ENCODE peak calls at places on chromosomes 5 and 9, in four cellular contexts. U, O, Y and M are unnamed samples.

GRCh38 chr5:96214442-96215197 is 218.4 kb downstream of the PCSK1 start:
- DNase-seq in Y (no peak), U (no peak), O (peak), M (no peak)

GRCh38 chr9:90180374-90180773 is 462.2 kb downstream of the DIRAS2 start:
- DNase-seq in U (no peak), Y (no peak), O (no peak), M (no peak)

GRCh38 chr9:1460143-1460769 is 410.1 kb downstream of the DMRT2 start:
- DNase-seq in U (peak), Y (peak), O (peak), M (peak)

GRCh38 chr9:38176256-38176655 is 107.2 kb upstream of the SHB start:
- DNase-seq in U (no peak), Y (no peak), O (no peak), M (no peak)

GRCh38 chr9:114314881-114315722 is 7.8 kb upstream of the ORM1 start:
- DNase-seq in O (no peak), U (no peak), Y (no peak), M (peak)

GRCh38 chr9:4508907-4509589 is 18.8 kb downstream of the SLC1A1 start:
- DNase-seq in Y (no peak), U (no peak), O (no peak), M (no peak)

GRCh38 chr9:118422513-118422912 is 718.3 kb downstream of the TLR4 start:
- DNase-seq in U (no peak), O (no peak), Y (no peak), M (no peak)

GRCh38 chr9:95049761-95050160 is 267.7 kb downstream of the FANCC start:
- DNase-seq in U (no peak), Y (no peak), O (no peak), M (no peak)

GRCh38 chr5:14727428-14727865 is 62.9 kb downstream of the OTULIN start:
- DNase-seq in U (peak), O (peak), Y (no peak), M (peak)

GRCh38 chr5:6340100-6340499 is 38.2 kb downstream of the MED10 start:
- DNase-seq in O (no peak), Y (no peak), U (no peak), M (no peak)

GRCh38 chr9:75448281-75448680 is 360.0 kb downstream of the OSTF1 start:
- DNase-seq in O (no peak), Y (no peak), U (no peak), M (no peak)

GRCh38 chr5:179880848-179881590 is 22.4 kb upstream of the MRNIP start:
- DNase-seq in Y (no peak), U (no peak), O (no peak), M (no peak)

GRCh38 chr9:15308511-15308910 is 1.5 kb upstream of the TTC39B start:
- DNase-seq in O (no peak), Y (no peak), U (no peak), M (no peak)

GRCh38 chr9:3004572-3004971 is 160.7 kb upstream of the PUM3 start:
- DNase-seq in O (no peak), U (no peak), Y (no peak), M (no peak)

GRCh38 chr9:137176302-137177182 is 4.7 kb upstream of the TMEM210 start:
- DNase-seq in Y (no peak), U (peak), O (peak), M (peak)

GRCh38 chr9:77019010-77019809 is at the start of gene FOXB2:
- DNase-seq in O (no peak), Y (no peak), U (no peak), M (peak)

GRCh38 chr5:123094227-123094918 is 5.3 kb downstream of the PRDM6 start:
- DNase-seq in O (no peak), Y (no peak), U (no peak), M (no peak)

GRCh38 chr5:143011621-143012020 is 241.4 kb downstream of the ARHGAP26 start:
- DNase-seq in U (no peak), O (peak), Y (no peak), M (no peak)

GRCh38 chr5:168152660-168153059 is 138.8 kb upstream of the WWC1 start:
- DNase-seq in U (no peak), Y (no peak), O (no peak), M (no peak)

GRCh38 chr5:149423287-149424268 is 44.5 kb upstream of the IL17B start:
- DNase-seq in U (no peak), O (peak), Y (no peak), M (no peak)

GRCh38 chr5:10337107-10337506 is 16.4 kb upstream of the MARCHF6 start:
- DNase-seq in U (no peak), Y (no peak), O (no peak), M (no peak)

GRCh38 chr5:158119852-158120708 is 261.1 kb upstream of the CLINT1 start:
- DNase-seq in U (no peak), Y (no peak), O (no peak), M (no peak)

GRCh38 chr5:43602456-43602817 is 543 bp upstream of the NNT start:
- DNase-seq in U (peak), O (peak), Y (no peak), M (peak)

GRCh38 chr5:148776261-148776660 is 50.1 kb upstream of the ADRB2 start:
- DNase-seq in U (no peak), Y (no peak), O (no peak), M (no peak)

GRCh38 chr5:157917909-157918809 is 59.2 kb upstream of the CLINT1 start:
- DNase-seq in U (peak), Y (no peak), O (peak), M (peak)

GRCh38 chr9:130634191-130634768 is 30.1 kb upstream of the PRDM12 start:
- DNase-seq in O (no peak), U (no peak), Y (no peak), M (no peak)

GRCh38 chr9:121577201-121577600 is 74.2 kb upstream of the DAB2IP start:
- DNase-seq in Y (no peak), O (no peak), U (no peak), M (no peak)

GRCh38 chr5:113162770-113163169 is 186.2 kb downstream of the DCP2 start:
- DNase-seq in O (no peak), Y (no peak), U (no peak), M (no peak)

GRCh38 chr5:52830700-52831099 is 43.0 kb downstream of the ITGA1 start:
- DNase-seq in U (no peak), Y (no peak), O (no peak), M (no peak)

GRCh38 chr9:101121836-101122399 is 93.4 kb downstream of the PLPPR1 start:
- DNase-seq in U (no peak), Y (no peak), O (no peak), M (no peak)
- TF ChIP-seq FOXK2 in U (no peak), Y (no peak), O (no peak), M (no peak)

GRCh38 chr5:78647838-78648358 is 674 bp downstream of the LHFPL2 start:
- DNase-seq in U (no peak), Y (no peak), O (no peak), M (peak)
- TF ChIP-seq TARDBP in U (no peak), Y (no peak), O (no peak), M (no peak)

GRCh38 chr9:129290606-129291005 is 112.5 kb upstream of the IER5L start:
- DNase-seq in O (no peak), U (no peak), Y (no peak), M (no peak)
- TF ChIP-seq SP1 in O (no peak), U (no peak), Y (no peak), M (no peak)

GRCh38 chr5:125134216-125135081 is 388.0 kb upstream of the ZNF608 start:
- DNase-seq in U (no peak), O (no peak), Y (no peak), M (no peak)
- TF ChIP-seq FOXK2 in U (no peak), O (no peak), Y (no peak), M (no peak)

GRCh38 chr5:177600458-177601018 is 606 bp downstream of the B4GALT7 start:
- DNase-seq in Y (no peak), O (no peak), U (no peak), M (no peak)
- TF ChIP-seq TARDBP in Y (no peak), O (no peak), U (no peak), M (no peak)

DNA sequence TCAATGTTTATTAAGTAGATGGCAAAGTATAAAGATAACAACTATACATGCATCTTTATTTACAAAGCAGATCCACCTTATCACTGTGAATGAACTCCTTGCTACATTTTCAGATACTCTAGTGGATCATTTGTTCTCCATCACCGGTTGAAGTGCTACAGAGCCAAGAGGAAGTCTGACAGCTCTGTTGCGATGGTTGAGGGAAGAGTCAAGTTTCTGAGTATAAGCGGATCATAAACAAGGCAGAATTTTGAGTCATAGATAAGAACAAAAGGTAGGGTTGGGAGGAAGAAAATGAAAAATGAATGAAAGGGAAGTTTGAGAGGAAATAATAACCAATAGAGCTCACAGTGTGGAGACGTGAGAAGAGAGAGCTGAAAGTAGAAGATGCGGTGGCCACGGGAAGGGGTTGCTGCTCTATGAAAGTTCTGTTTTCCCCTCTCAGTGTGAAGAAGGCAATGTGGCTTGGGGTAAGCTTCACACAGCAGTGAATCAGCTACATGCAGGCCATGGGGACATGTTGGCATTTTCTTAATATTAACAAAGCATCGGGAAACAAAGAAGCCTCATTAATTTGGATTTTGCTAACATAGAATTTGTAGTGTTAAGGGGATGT is 30.8 kb upstream of the KCNN2 start:
- DNase-seq in O (no peak), Y (no peak), U (no peak), M (no peak)
- TF ChIP-seq SP1 in O (no peak), Y (no peak), U (no peak), M (no peak)